ENCODE peak calls at places on chromosome 14, in four cellular contexts. M is hepatocyte, O is HCT116, A is GM23338. F is an unnamed sample.

GRCh38 chr14:97848351-97848980 is 1051.3 kb downstream of the VRK1 start:
- DNase-seq in M (peak; percentile 48), O (no peak), A (peak; percentile 12), F (no peak)

GRCh38 chr14:74616996-74617700 is 5.1 kb upstream of the LTBP2 start:
- DNase-seq in M (no peak), O (no peak), A (peak; percentile 30), F (no peak)

GRCh38 chr14:21924479-21924878 is 250.9 kb upstream of the OR4E1 start:
- DNase-seq in M (no peak), O (no peak), A (peak; percentile 53), F (peak; percentile 98)

GRCh38 chr14:71322660-71323250 is 415.5 kb downstream of the PCNX1 start:
- DNase-seq in M (peak; percentile 59), O (no peak), A (no peak), F (peak; percentile 72)

GRCh38 chr14:33568935-33569579 is 381.8 kb downstream of the EGLN3 start:
- DNase-seq in M (no peak), O (no peak), A (no peak), F (no peak)

GRCh38 chr14:68789002-68789797 is 3.7 kb downstream of the ZFP36L1 start:
- DNase-seq in M (peak; percentile 85), O (no peak), A (peak; percentile 71), F (peak; percentile 89)

GRCh38 chr14:73231874-73232851 is 5.1 kb upstream of the PAPLN start:
- DNase-seq in M (peak; percentile 29), O (no peak), A (peak; percentile 87), F (peak; percentile 57)

GRCh38 chr14:59482120-59482434 is 2.1 kb downstream of the L3HYPDH start:
- DNase-seq in M (no peak), O (no peak), A (no peak), F (no peak)

GRCh38 chr14:76918176-76918750 is 92.1 kb downstream of the LRRC74A start:
- DNase-seq in M (peak; percentile 75), O (no peak), A (no peak), F (no peak)

GRCh38 chr14:98612434-98613200 is 659.4 kb downstream of the BCL11B start:
- DNase-seq in M (no peak), O (no peak), A (no peak), F (no peak)

GRCh38 chr14:47273939-47274338 is 401.5 kb downstream of the MDGA2 start:
- DNase-seq in M (no peak), O (no peak), A (no peak), F (no peak)

GRCh38 chr14:52922656-52923055 is 28.2 kb downstream of the FERMT2 start:
- DNase-seq in M (no peak), O (no peak), A (no peak), F (no peak)

GRCh38 chr14:51176819-51177218 is 63.2 kb upstream of the TMX1 start:
- DNase-seq in M (no peak), O (no peak), A (peak; percentile 45), F (no peak)

GRCh38 chr14:80213602-80214001 is 2.3 kb upstream of the DIO2 start:
- DNase-seq in M (peak; percentile 61), O (peak; percentile 16), A (peak; percentile 86), F (peak; percentile 49)

GRCh38 chr14:50795127-50795526 is 35.8 kb downstream of the NIN start:
- DNase-seq in M (no peak), O (no peak), A (no peak), F (no peak)

GRCh38 chr14:62956413-62956812 is 88.8 kb downstream of the KCNH5 start:
- DNase-seq in M (no peak), O (no peak), A (no peak), F (no peak)

GRCh38 chr14:76644875-76645518 is 116.3 kb upstream of the VASH1 start:
- DNase-seq in M (peak; percentile 74), O (peak; percentile 27), A (peak; percentile 84), F (peak; percentile 24)

GRCh38 chr14:94127330-94127729 is 2.1 kb downstream of the IFI27L2 start:
- DNase-seq in M (no peak), O (no peak), A (no peak), F (no peak)

GRCh38 chr14:56325251-56325839 is 207.1 kb downstream of the PELI2 start:
- DNase-seq in M (no peak), O (no peak), A (no peak), F (no peak)

GRCh38 chr14:92937229-92937937 is 14.4 kb downstream of the CHGA start:
- DNase-seq in M (no peak), O (peak; percentile 32), A (no peak), F (no peak)

GRCh38 chr14:36514278-36515104 is 5.5 kb downstream of the NKX2-1 start:
- DNase-seq in M (no peak), O (no peak), A (peak; percentile 46), F (no peak)

GRCh38 chr14:52910597-52910996 is 40.3 kb downstream of the FERMT2 start:
- DNase-seq in M (no peak), O (no peak), A (no peak), F (no peak)

GRCh38 chr14:26466862-26467261 is 131.0 kb downstream of the NOVA1 start:
- DNase-seq in M (no peak), O (no peak), A (no peak), F (no peak)

GRCh38 chr14:21868442-21869046 is 194.9 kb upstream of the OR4E1 start:
- DNase-seq in M (peak; percentile 72), O (peak; percentile 48), A (peak; percentile 88), F (peak; percentile 69)

GRCh38 chr14:88299865-88300264 is 23.2 kb downstream of the KCNK10 start:
- DNase-seq in M (no peak), O (no peak), A (no peak), F (peak; percentile 25)

GRCh38 chr14:75258079-75258802 is 20.4 kb upstream of the FOS start:
- DNase-seq in M (peak; percentile 59), O (no peak), A (no peak), F (no peak)

GRCh38 chr14:71586131-71586893 is 345.9 kb upstream of the RGS6 start:
- DNase-seq in M (peak; percentile 7), O (no peak), A (peak; percentile 24), F (no peak)

GRCh38 chr14:94598816-94599655 is 13.2 kb upstream of the SERPINA3 start:
- DNase-seq in M (peak; percentile 90), O (peak; percentile 96), A (peak; percentile 24), F (no peak)

GRCh38 chr14:95256011-95256775 is 63.5 kb downstream of the CLMN start:
- DNase-seq in M (no peak), O (no peak), A (no peak), F (no peak)

GRCh38 chr14:85572845-85573244 is 42.9 kb downstream of the FLRT2 start:
- DNase-seq in M (no peak), O (no peak), A (no peak), F (no peak)

GRCh38 chr14:101561145-101561896 is at the start of gene DIO3:
- DNase-seq in M (peak; percentile 89), O (peak; percentile 32), A (peak; percentile 93), F (no peak)
- H3K4me3 ChIP-seq in M (no peak within 1 kb of the TSS), O (no peak within 1 kb of the TSS), A (peak within 1 kb of the TSS; percentile 24), F (no peak within 1 kb of the TSS)

DNA sequence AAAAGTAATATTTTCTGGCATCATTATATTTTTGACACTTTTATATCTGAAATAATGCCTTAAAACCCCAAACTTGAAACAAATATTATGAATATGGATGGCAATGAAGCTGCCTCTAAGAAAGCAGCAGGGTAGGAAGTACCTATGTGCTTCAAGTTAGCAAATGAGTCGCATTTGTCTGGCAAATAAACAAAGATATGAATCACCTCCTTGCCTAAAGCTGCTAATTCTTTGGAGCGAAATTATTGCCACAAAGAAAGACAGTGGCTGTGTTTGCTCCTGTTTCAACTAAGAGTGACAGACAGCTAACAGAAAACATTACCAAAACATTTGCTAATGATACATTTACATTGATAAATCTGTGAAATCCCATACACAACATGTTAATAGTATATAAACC is 854.9 kb downstream of the RPS29 start:
- DNase-seq in M (no peak), O (no peak), A (no peak), F (no peak)
- TF ChIP-seq EZH2phosphoT487 in M (no peak), O (no peak), A (no peak), F (no peak)

DNA sequence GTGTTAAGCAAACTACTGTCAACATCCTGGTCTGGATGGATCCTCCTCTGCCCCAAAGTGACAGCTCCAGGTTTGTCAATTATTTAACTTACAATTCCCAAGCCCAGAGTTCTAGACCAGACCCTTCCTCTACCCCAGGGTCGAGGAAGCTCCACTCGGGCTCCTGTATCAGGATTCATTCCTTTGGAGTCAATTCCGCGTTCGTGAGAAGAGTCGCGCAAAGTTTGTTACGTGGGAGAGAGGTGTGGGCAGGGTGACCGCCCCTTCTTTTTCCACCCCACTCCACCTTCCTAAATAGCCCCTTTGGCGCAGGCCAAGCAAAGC is 479 bp downstream of the SEL1L start:
- DNase-seq in M (peak; percentile 25), O (no peak), A (no peak), F (no peak)
- H3K9me2 ChIP-seq in M (no peaks in the 10 kb centered on the region), O (no peaks in the 10 kb centered on the region), A (no peaks in the 10 kb centered on the region), F (no peaks in the 10 kb centered on the region)

GRCh38 chr14:104969741-104970230 is 8.4 kb downstream of the AHNAK2 start:
- DNase-seq in M (no peak), O (no peak), A (no peak), F (no peak)
- H3K4me3 ChIP-seq in M (no peak overlapping the region), O (peak overlapping the region; percentile 68), A (no peak overlapping the region), F (no peak overlapping the region)

DNA sequence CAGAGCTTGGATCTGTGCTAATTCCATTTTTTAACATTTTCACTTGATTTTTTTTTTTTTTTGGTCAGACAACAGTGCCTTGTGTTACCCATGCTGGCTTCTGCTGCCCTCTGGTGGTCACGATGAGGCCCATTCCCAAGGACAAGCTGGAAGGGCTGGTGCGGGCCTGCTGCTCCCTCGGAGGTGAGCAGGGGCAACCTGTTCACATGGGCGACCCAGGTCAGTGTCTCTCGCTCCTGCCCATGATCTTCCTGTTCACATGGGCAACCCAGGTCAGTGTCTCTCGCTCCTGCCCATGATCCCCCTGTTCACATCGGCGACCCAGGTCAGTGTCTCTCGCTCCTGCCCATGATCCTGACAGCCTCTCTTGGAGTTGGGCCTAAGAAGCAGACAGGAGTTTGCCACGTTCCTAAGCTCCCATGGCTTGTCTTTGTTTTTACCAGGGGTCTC is 59.4 kb downstream of the DGLUCY start:
- DNase-seq in M (peak; percentile 88), O (peak; percentile 45), A (peak; percentile 90), F (peak; percentile 75)
- TF ChIP-seq EZH2phosphoT487 in M (no peak), O (no peak), A (no peak), F (no peak)

GRCh38 chr14:61953602-61954001 is 191.4 kb downstream of the SNAPC1 start:
- DNase-seq in M (no peak), O (no peak), A (no peak), F (no peak)
- H3K9me2 ChIP-seq in M (no peaks in the 10 kb centered on the region), O (no peaks in the 10 kb centered on the region), A (no peaks in the 10 kb centered on the region), F (no peaks in the 10 kb centered on the region)